ENCODE peak calls at places on chromosome 7, in four cellular contexts. F, H, N and B are unnamed samples.

GRCh38 chr7:106598663-106599342 is 62.2 kb downstream of the CCDC71L start:
- DNase-seq in N (peak), H (peak), F (peak), B (peak)

GRCh38 chr7:107690611-107691010 is 30.0 kb downstream of the SLC26A4 start:
- DNase-seq in H (no peak), F (no peak), N (peak), B (no peak)

GRCh38 chr7:36710186-36710813 is 14.0 kb downstream of the AOAH start:
- DNase-seq in F (no peak), N (no peak), H (no peak), B (no peak)

GRCh38 chr7:34225193-34225592 is 319.9 kb downstream of the BMPER start:
- DNase-seq in N (no peak), F (no peak), H (no peak), B (no peak)

GRCh38 chr7:123650595-123650994 is 5.1 kb upstream of the LMOD2 start:
- DNase-seq in F (no peak), N (no peak), H (no peak), B (no peak)

GRCh38 chr7:40680657-40681056 is 545.9 kb downstream of the SUGCT start:
- DNase-seq in H (no peak), F (no peak), N (peak), B (no peak)

GRCh38 chr7:52569151-52569550 is 466.3 kb upstream of the POM121L12 start:
- DNase-seq in N (no peak), F (no peak), H (no peak), B (no peak)

GRCh38 chr7:135349746-135350145 is 116.1 kb downstream of the STRA8 start:
- DNase-seq in N (peak), H (no peak), F (no peak), B (no peak)

GRCh38 chr7:121485457-121486243 is 89.5 kb upstream of the FAM3C start:
- DNase-seq in N (peak), F (peak), H (no peak), B (no peak)

GRCh38 chr7:44767912-44768662 is 19.4 kb downstream of the ZMIZ2 start:
- DNase-seq in F (peak), N (peak), H (no peak), B (peak)

GRCh38 chr7:4845740-4846142 is 16.1 kb downstream of the PAPOLB start:
- DNase-seq in F (peak), H (peak), N (peak), B (peak)

GRCh38 chr7:144027974-144028373 is 20.8 kb upstream of the OR2A5 start:
- DNase-seq in N (peak), H (no peak), F (no peak), B (no peak)

GRCh38 chr7:80640841-80641240 is 2.4 kb downstream of the CD36 start:
- DNase-seq in N (peak), H (no peak), F (no peak), B (no peak)

GRCh38 chr7:100400041-100400440 is 26.8 kb downstream of the PILRA start:
- DNase-seq in F (no peak), H (no peak), N (no peak), B (no peak)

GRCh38 chr7:112550468-112551060 is 69.8 kb downstream of the LSMEM1 start:
- DNase-seq in H (no peak), N (peak), F (no peak), B (no peak)

GRCh38 chr7:141511370-141512335 is 39.6 kb upstream of the AGK start:
- DNase-seq in N (no peak), F (no peak), H (no peak), B (peak)

GRCh38 chr7:93316730-93317129 is 84.6 kb downstream of the VPS50 start:
- DNase-seq in H (no peak), N (peak), F (no peak), B (no peak)

GRCh38 chr7:139617074-139617473 is 93.6 kb downstream of the CLEC2L start:
- DNase-seq in F (no peak), H (no peak), N (no peak), B (no peak)

GRCh38 chr7:114916261-114916892 is 5.5 kb upstream of the MDFIC start:
- DNase-seq in F (no peak), H (no peak), N (no peak), B (no peak)

GRCh38 chr7:93307131-93307660 is 75.0 kb downstream of the VPS50 start:
- DNase-seq in F (no peak), N (peak), H (no peak), B (no peak)

GRCh38 chr7:45021604-45022296 is 21.7 kb downstream of the CCM2 start:
- DNase-seq in N (peak), H (no peak), F (no peak), B (no peak)

GRCh38 chr7:32588657-32589056 is 93.4 kb downstream of the AVL9 start:
- DNase-seq in F (no peak), N (peak), H (no peak), B (no peak)

GRCh38 chr7:85111761-85112160 is 75.1 kb downstream of the SEMA3D start:
- DNase-seq in F (no peak), N (no peak), H (no peak), B (no peak)

GRCh38 chr7:88401009-88401623 is 94.4 kb upstream of the STEAP4 start:
- DNase-seq in H (no peak), F (no peak), N (peak), B (no peak)

GRCh38 chr7:76342222-76342621 is 16.6 kb downstream of the YWHAG start:
- DNase-seq in F (no peak), H (no peak), N (no peak), B (no peak)

GRCh38 chr7:121504478-121504877 is 108.4 kb upstream of the FAM3C start:
- DNase-seq in N (peak), H (no peak), F (no peak), B (no peak)

GRCh38 chr7:73555411-73555982 is 2.0 kb downstream of the BCL7B start:
- DNase-seq in N (no peak), H (no peak), F (no peak), B (no peak)

GRCh38 chr7:50863053-50863452 is 80.4 kb upstream of the GRB10 start:
- DNase-seq in F (no peak), N (no peak), H (no peak), B (no peak)

GRCh38 chr7:13262929-13263530 is 575.6 kb downstream of the ARL4A start:
- DNase-seq in F (no peak), H (no peak), N (peak), B (no peak)

GRCh38 chr7:92873776-92874175 is 37.4 kb upstream of the CDK6 start:
- DNase-seq in H (no peak), F (no peak), N (no peak), B (no peak)

GRCh38 chr7:44990520-44991023 is 9.4 kb upstream of the CCM2 start:
- DNase-seq in H (no peak), F (no peak), N (peak), B (no peak)

GRCh38 chr7:87566311-87566710 is 34.4 kb downstream of the ABCB1 start:
- DNase-seq in N (no peak), F (no peak), H (no peak), B (no peak)

GRCh38 chr7:44486693-44487092 is 3.8 kb downstream of the NUDCD3 start:
- DNase-seq in H (no peak), N (peak), F (no peak), B (no peak)

GRCh38 chr7:1977059-1977875 is 255.5 kb downstream of the MAD1L1 start:
- DNase-seq in F (no peak), N (no peak), H (no peak), B (no peak)

GRCh38 chr7:30864146-30864545 is 47.5 kb upstream of the AQP1 start:
- DNase-seq in H (no peak), F (no peak), N (no peak), B (no peak)

GRCh38 chr7:157754416-157754790 is 417.6 kb downstream of the DNAJB6 start:
- DNase-seq in H (no peak), F (no peak), N (no peak), B (no peak)

GRCh38 chr7:101935521-101936141 is 118.2 kb downstream of the CUX1 start:
- DNase-seq in H (no peak), F (peak), N (no peak), B (no peak)

GRCh38 chr7:115825736-115826135 is 204.8 kb downstream of the TFEC start:
- DNase-seq in F (no peak), H (no peak), N (no peak), B (no peak)

GRCh38 chr7:135964791-135965190 is 12.4 kb downstream of the MTPN start:
- DNase-seq in H (no peak), F (no peak), N (peak), B (no peak)

GRCh38 chr7:114086491-114086905 is 167.7 kb upstream of the PPP1R3A start:
- DNase-seq in N (no peak), H (no peak), F (no peak), B (peak)

DNA sequence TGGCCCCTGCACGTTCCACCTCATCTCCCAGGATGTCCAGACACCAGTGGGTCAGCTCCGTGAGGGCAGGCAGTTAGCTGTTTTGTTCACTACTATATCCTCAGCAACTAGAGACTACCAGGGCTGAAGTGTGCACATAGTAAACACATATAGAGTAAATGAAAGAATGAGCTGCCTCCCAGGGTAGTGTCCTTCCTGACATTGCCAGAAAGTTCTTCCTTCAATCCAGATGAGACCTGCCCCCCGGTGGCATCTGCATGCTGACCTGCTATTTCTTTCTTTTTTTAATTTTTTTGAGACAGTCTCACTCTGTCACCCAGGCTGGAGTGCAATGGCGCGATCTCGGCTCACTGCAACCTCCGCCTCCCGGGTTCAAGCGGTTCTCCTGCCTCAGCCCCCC is 14.0 kb upstream of the ARPC1A start:
- DNase-seq in H (no peak), N (no peak), F (no peak), B (no peak)
- TF ChIP-seq CTCF in H (no peak), N (peak), F (no peak), B (no peak)

DNA sequence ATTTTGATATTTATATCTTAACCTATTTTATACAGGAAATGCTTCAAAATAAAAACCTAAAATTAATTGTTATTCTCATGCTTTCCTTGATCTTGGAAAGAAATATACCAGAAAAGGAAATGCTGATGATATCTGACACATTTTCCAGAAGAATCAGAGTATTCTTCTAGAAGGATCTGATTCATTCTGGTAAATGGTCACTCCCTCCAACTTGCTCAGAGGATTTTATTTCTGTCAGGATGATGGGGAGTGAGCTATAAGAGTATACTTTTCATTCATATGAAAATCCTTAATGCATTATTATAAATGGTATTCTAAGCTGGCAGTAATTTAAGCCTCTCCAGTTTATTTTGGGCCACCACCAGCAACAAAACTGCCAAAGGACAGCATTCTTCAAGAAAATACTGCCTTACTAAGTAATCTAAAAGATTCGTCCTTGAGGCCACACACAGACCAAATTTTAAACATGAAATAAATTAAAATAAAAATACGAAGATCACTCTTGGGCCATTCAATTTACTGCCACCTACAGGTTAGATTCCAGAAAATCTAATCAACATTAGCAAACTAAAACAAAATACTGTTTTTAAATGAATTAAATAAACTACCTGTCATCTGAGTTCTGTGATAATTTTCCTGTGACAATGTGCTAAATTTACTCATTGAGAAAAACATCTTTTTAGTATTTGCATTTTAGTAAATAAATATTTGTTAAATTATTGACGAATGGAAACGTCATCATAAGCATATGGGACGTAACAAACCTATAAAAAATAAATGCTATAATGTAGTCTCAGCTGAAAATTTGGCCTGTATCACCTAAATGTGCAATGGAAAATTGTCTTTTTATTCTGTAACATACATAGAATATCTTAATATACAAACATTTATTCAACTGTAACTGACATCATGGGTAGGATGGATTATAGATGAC is 71.9 kb downstream of the ITGB8 start:
- DNase-seq in N (peak), F (no peak), H (no peak), B (no peak)
- TF ChIP-seq CTCF in N (peak), F (peak), H (no peak), B (no peak)

GRCh38 chr7:104548861-104549260 is 220.5 kb downstream of the LHFPL3 start:
- DNase-seq in F (no peak), H (no peak), N (peak), B (no peak)
- TF ChIP-seq CTCF in F (no peak), H (no peak), N (peak), B (no peak)

GRCh38 chr7:38880454-38880853 is 28.5 kb downstream of the VPS41 start:
- DNase-seq in H (no peak), N (no peak), F (no peak), B (no peak)

GRCh38 chr7:38880035-38880434 is 29.0 kb downstream of the VPS41 start:
- DNase-seq in F (no peak), N (no peak), H (no peak), B (no peak)

GRCh38 chr7:38881947-38882684 is 26.9 kb downstream of the VPS41 start:
- DNase-seq in N (no peak), H (no peak), F (no peak), B (no peak)

GRCh38 chr7:38878694-38879457 is 30.1 kb downstream of the VPS41 start:
- DNase-seq in N (no peak), H (no peak), F (no peak), B (no peak)

DNA sequence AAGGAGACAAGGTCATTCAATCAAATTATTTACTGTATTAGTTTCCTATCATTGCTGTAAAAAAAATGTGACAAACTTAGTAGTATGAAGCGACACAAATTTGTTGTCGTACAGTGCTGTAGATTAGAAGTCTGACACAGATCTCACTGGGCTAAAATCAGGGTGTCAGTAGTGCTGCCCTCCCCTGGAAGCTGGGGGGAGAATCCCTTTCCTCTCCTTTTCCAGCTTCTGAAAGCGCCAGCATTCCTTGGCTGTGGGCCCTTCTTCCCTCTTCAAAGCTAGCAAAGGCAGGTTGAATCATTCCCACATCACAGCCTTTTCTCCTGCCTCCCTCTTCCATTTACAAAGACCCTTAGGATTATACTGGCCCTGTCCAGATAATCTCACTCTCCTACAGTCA is 28.0 kb downstream of the VPS41 start:
- DNase-seq in F (no peak), H (no peak), N (no peak), B (no peak)
- TF ChIP-seq CTCF in F (no peak), H (no peak), N (no peak), B (no peak)

GRCh38 chr7:129433823-129434171 is 435 bp upstream of the STRIP2 start:
- DNase-seq in N (no peak), F (no peak), H (no peak), B (no peak)
- TF ChIP-seq CTCF in N (no peak), F (peak), H (no peak), B (no peak)

DNA sequence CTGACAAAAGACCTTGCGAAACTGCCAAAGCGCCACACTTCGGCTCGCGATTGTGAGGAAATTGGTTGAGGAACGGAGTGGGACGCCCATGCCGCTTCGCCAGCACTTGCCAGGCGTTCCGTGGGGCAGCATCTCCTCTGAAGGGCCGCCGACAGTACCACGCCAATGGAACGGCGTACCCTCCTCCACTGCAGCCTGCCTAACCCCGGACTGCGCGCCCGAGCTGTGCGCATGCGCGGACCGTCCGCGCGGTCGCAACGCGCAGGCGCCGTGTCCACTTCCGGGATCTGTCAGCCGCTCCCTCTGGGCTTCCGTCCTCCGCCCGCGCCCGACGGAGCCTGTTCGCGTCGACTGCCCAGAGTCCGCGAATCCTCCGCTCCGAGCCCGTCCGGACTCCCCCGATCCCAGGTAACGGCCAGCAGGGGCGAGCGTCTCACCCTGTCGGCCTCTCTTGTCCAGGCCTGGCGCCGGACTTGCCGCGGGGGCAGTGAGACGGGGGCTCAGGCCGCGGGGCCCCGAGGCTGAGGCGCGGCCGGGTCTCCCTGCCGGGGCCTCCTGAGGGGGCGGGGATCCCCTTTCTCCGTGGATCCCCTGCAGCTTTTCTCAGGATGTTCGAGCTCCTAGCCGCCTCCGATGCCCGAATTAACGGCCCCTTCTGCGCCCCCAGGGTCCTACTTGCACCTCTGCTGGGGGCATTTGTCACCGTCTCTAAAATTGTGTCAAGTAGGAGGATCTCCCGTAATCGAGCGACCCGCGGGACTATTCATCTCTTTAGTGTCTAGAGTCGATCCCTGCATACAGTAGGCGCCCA is at the start of gene ARPC1A:
- DNase-seq in H (peak), N (peak), F (peak), B (peak)
- TF ChIP-seq CTCF in H (no peak), N (peak), F (peak), B (no peak)

GRCh38 chr7:17060051-17060450 is 178.3 kb upstream of the AGR3 start:
- DNase-seq in H (no peak), N (no peak), F (no peak), B (no peak)
- TF ChIP-seq CTCF in H (no peak), N (no peak), F (no peak), B (no peak)

GRCh38 chr7:78043159-78043558 is 244.6 kb downstream of the PHTF2 start:
- DNase-seq in N (no peak), H (no peak), F (no peak), B (no peak)

GRCh38 chr7:78041409-78041808 is 242.8 kb downstream of the PHTF2 start:
- DNase-seq in N (no peak), H (no peak), F (no peak), B (no peak)

GRCh38 chr7:78038465-78039080 is 240.0 kb downstream of the PHTF2 start:
- DNase-seq in H (no peak), N (no peak), F (no peak), B (no peak)

GRCh38 chr7:78037603-78038002 is 239.0 kb downstream of the PHTF2 start:
- DNase-seq in F (no peak), H (no peak), N (no peak), B (no peak)

GRCh38 chr7:78039791-78040776 is 241.5 kb downstream of the PHTF2 start:
- DNase-seq in H (no peak), F (peak), N (peak), B (no peak)
- TF ChIP-seq CTCF in H (peak), F (peak), N (peak), B (peak)

GRCh38 chr7:158973440-158973839 is 117.1 kb downstream of the DYNC2I1 start:
- DNase-seq in N (no peak), H (no peak), F (no peak), B (peak)
- TF ChIP-seq CTCF in N (no peak), H (peak), F (peak), B (peak)